ENCODE peak calls at places on chromosomes 13 and 19, in eight cellular contexts. A is hepatocyte, F is choroid plexus epithelial cell, W is neural crest cell, N is mesothelial cell of epicardium, Q is activated B cell treated with CpG ODN at 0.5 μM for 24 hours, M is Panc1, Z is heart right ventricle. Y is an unnamed sample.

GRCh38 chr19:42548545-42548944 is 20.3 kb upstream of the CEACAM1 start:
- DNase-seq in Q (no peak), W (no peak), N (no peak), M (no peak), A (no peak), Z (no peak), F (no peak), Y (no peak)

GRCh38 chr19:52464798-52465470 is 11.6 kb downstream of the ZNF578 start:
- DNase-seq in W (peak), A (peak), F (no peak), M (no peak), Z (no peak), N (no peak), Q (no peak), Y (no peak)

GRCh38 chr19:51194527-51195315 is 30.2 kb upstream of the CD33 start:
- DNase-seq in W (no peak), F (no peak), Q (no peak), M (no peak), Z (no peak), N (no peak), A (no peak), Y (no peak)

GRCh38 chr19:11064831-11065303 is 24.4 kb upstream of the LDLR start:
- DNase-seq in M (no peak), A (no peak), N (no peak), Q (no peak), W (no peak), F (peak), Z (no peak), Y (no peak)

GRCh38 chr13:95865080-95865597 is 188.1 kb downstream of the UGGT2 start:
- DNase-seq in Z (no peak), A (no peak), Q (no peak), F (peak), N (no peak), M (no peak), W (no peak), Y (no peak)

GRCh38 chr19:52922841-52923781 is at the start of gene ZNF888:
- DNase-seq in F (peak), Z (peak), M (peak), N (peak), A (peak), W (peak), Q (peak), Y (peak)

GRCh38 chr19:29708553-29709439 is 6.3 kb downstream of the C19orf12 start:
- DNase-seq in N (no peak), F (peak), Q (no peak), A (peak), M (no peak), Z (peak), W (no peak), Y (no peak)

GRCh38 chr19:55672418-55672817 is 2.6 kb upstream of the EPN1 start:
- DNase-seq in Z (no peak), Q (no peak), N (no peak), A (no peak), M (no peak), W (no peak), F (peak), Y (no peak)

GRCh38 chr13:101514695-101515275 is 62.3 kb downstream of the ITGBL1 start:
- DNase-seq in M (no peak), W (peak), Z (no peak), F (peak), Q (no peak), N (no peak), A (peak), Y (no peak)

GRCh38 chr19:33678796-33679195 is 57.0 kb downstream of the CHST8 start:
- DNase-seq in Z (no peak), F (no peak), Q (no peak), W (no peak), N (no peak), M (no peak), A (no peak), Y (no peak)

GRCh38 chr19:30851646-30852045 is 479.5 kb downstream of the ZNF536 start:
- DNase-seq in M (no peak), N (no peak), F (no peak), A (no peak), Z (no peak), W (no peak), Q (no peak), Y (no peak)

GRCh38 chr13:65597839-65598818 is 1632.0 kb downstream of the PCDH9 start:
- DNase-seq in Q (no peak), W (no peak), M (no peak), A (no peak), F (peak), N (no peak), Z (no peak), Y (no peak)

GRCh38 chr13:34634443-34634842 is 307.6 kb upstream of the NBEA start:
- DNase-seq in A (no peak), Z (no peak), N (no peak), W (no peak), M (no peak), Q (no peak), F (no peak), Y (no peak)

DNA sequence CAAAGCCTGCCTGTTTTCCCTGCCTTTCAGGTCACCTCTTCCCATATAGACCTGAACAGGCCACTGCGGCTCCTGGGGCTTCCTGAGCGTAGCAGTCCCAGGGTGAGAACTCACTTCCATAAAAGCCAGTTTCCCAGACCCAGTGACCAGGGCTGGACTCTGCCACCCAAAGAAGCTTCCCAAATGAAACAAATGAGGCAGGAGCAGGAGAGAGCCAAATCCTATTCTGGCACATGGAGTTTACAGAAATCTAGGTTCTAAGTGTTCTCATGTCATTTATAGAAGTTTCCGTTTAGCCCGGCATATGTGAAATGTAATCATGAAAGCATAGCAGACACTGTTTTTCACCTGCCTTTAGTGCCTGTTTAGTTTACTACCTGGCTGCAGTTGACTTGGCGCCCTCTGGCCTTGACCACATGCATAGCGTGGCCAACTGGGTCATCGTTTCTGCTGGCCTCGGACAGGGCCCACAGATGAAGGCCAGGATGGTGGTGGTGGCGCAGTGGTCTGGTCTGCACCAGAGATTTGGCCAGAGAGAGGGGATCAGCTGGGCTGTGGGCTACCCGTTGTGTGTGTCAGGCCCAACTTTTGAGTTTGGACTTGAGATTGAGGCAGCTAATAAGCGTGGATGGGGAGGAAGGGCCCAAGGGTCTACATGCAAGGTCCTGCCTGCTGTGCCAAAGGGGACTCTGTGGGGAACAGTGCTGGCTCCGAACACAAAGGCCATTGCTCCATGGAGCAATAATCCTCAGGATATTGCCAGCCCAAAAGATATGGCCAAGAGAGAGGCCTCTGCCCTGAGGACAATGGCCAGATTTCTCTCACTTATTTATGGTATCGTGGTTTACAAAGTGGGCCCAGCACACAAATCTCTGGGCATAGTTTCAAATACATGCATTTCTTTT is 43.3 kb downstream of the NFIX start:
- DNase-seq in N (no peak), W (no peak), M (no peak), A (no peak), F (no peak), Q (no peak), Z (no peak), Y (no peak)
- TF ChIP-seq CTCF in N (no peak), W (no peak), M (no peak), A (no peak), F (no peak), Q (no peak), Z (no peak), Y (no peak)

GRCh38 chr19:16337809-16338469 is 13.3 kb downstream of the KLF2 start:
- DNase-seq in N (no peak), Q (no peak), Z (no peak), W (no peak), A (no peak), F (no peak), M (no peak), Y (no peak)

GRCh38 chr19:16339361-16339725 is 14.7 kb downstream of the KLF2 start:
- DNase-seq in Q (no peak), W (no peak), A (no peak), Z (no peak), N (no peak), F (no peak), M (no peak), Y (no peak)

GRCh38 chr19:16340654-16341053 is 16.0 kb downstream of the KLF2 start:
- DNase-seq in Q (no peak), M (no peak), F (no peak), A (no peak), Z (no peak), W (no peak), N (no peak), Y (no peak)

GRCh38 chr19:16340092-16340491 is 15.5 kb downstream of the KLF2 start:
- DNase-seq in F (peak), A (no peak), N (no peak), W (no peak), Q (no peak), Z (no peak), M (no peak), Y (no peak)

GRCh38 chr19:16338470-16339360 is 14.1 kb downstream of the KLF2 start:
- DNase-seq in A (no peak), F (peak), Z (no peak), M (no peak), W (no peak), Q (no peak), N (no peak), Y (no peak)
- TF ChIP-seq CTCF in A (no peak), F (no peak), Z (no peak), M (no peak), W (no peak), Q (no peak), N (no peak), Y (no peak)

DNA sequence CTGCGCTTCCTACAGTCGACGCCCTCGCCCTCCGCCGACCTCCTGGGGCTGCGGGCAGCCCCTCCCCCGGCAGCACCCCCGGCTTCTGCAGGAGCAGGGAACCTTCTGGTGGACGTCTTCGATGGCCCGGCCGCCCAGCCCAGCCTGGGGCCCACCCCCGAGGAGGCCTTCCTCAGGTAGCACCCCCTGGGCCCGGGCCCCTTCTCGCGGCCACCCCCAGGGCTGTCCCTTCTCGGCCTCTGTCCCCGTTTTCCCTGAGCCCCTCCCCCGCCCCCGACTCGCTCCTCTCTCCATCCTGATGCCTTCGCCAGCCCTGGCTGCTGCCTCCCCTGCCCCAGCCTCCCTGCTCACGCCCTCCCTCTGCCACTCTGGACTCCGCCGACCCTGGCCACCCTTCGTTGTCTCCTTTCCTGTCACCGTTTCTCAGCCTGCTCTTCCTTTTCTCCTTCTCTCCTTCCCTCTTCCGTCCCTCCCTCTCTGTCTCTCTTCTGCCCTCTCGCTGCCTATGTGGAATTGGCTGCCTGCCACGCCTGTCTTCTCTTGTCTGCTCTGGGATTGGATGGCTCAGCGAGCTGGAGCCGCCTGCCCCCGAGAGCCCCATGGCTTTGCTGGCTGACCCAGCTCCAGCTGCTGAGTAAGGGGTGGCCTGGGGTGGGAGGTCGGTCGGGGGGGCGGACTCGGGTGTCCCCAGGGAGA is 11.0 kb downstream of the FUZ start:
- DNase-seq in Z (peak), A (peak), Q (no peak), N (peak), M (no peak), W (peak), F (peak), Y (peak)
- TF ChIP-seq CTCF in Z (peak), A (peak), Q (no peak), N (no peak), M (no peak), W (no peak), F (peak), Y (no peak)

DNA sequence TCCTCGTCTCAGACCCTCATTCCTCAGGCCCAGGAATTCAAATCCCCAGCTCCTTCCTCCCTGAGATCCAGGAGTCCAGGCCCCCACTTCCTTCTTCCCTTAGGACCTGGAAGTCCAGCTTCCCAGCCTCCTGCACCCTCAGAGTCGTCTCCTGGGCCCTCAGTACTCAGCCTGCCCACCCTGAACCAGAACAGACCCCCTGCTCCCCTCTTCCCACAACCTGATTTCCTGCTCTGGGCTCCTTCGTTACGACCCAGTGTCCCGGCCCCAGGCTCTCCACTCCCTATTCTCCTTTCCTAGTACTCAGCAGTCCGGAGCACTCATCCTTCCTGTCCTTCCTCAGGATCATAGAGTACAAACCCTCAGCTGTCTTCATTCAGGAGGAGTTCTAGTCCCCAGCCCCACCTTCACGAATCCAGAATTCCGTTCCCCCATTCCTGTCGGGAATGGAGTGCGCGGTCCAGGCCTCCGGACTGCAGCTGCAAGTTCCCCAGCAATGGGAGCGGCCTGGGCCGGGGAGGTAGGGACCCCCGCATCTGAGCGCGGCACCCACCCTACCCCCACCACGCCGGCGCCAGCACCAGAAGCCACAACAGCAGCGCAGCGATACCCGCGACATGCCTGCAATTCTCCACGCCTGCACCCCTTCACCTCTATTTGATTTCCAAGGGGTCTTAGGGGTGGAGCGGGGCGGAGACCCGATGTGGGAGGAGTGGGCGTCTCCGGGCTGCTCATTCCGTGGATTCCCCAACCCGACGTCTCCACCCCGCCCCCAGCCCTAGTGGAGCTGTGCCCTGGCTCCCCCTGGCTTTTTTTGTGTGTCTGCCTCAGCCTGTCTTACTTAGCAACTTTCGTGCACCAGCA is 12.7 kb downstream of the EGLN2 start:
- DNase-seq in F (peak), W (no peak), N (no peak), Z (no peak), M (no peak), Q (no peak), A (peak), Y (no peak)
- TF ChIP-seq CTCF in F (peak), W (peak), N (no peak), Z (no peak), M (no peak), Q (no peak), A (peak), Y (no peak)

GRCh38 chr19:18780631-18781030 is 10.5 kb downstream of the COMP start:
- DNase-seq in W (no peak), Z (no peak), Q (no peak), M (no peak), F (no peak), N (no peak), A (no peak), Y (no peak)
- TF ChIP-seq CTCF in W (no peak), Z (no peak), Q (no peak), M (no peak), F (peak), N (no peak), A (no peak), Y (no peak)

DNA sequence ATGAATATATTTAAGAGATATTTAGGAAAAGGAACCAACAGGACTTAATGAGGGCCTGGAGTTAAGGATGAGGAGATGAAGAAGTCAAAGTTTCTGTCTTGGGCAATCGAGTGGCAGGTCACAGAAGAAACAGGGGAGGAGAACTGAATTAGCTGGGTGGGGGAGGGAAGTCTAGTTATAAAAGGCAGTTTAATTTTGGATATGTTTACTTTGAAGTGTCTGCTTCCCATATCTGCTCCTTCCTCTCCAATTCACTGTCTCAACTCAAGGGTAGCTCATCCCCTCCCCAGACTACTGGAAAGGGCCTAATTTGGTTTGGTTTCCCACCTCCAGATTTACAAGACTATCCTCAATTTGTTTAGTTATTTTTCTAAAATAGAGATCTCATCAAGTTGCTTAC is 195.9 kb downstream of the VWA8 start:
- DNase-seq in W (no peak), M (no peak), Q (no peak), F (no peak), Z (no peak), N (no peak), A (no peak), Y (no peak)
- TF ChIP-seq CTCF in W (no peak), M (no peak), Q (no peak), F (no peak), Z (no peak), N (no peak), A (no peak), Y (no peak)

GRCh38 chr19:32464279-32464678 is 58.7 kb downstream of the DPY19L3 start:
- DNase-seq in W (no peak), Q (no peak), Z (no peak), A (no peak), N (no peak), F (peak), M (peak), Y (no peak)
- TF ChIP-seq CTCF in W (peak), Q (no peak), Z (peak), A (peak), N (no peak), F (peak), M (peak), Y (no peak)

DNA sequence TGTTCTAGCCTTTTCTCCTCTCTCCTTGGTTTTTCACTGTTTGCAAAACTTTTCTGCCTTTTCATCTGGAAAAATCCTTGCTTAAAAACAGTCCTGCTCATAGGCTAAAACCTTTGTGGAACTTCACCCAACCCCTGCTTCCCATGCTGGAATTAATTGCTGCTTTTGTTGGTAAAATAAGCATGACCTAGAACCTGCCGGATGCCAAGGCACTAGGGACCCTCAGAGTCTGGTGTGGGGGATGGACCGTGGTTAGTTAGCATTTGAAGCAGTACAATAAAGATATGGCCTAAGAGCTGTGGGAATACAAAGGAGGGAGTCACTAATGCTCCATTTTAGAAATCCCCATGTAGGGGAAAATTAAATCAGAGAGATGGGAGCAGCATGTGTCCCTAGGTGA is 326.3 kb downstream of the KCNRG start:
- DNase-seq in Z (no peak), N (no peak), Q (no peak), A (no peak), M (no peak), F (no peak), W (no peak), Y (no peak)
- TF ChIP-seq CTCF in Z (no peak), N (no peak), Q (no peak), A (no peak), M (no peak), F (no peak), W (no peak), Y (no peak)

DNA sequence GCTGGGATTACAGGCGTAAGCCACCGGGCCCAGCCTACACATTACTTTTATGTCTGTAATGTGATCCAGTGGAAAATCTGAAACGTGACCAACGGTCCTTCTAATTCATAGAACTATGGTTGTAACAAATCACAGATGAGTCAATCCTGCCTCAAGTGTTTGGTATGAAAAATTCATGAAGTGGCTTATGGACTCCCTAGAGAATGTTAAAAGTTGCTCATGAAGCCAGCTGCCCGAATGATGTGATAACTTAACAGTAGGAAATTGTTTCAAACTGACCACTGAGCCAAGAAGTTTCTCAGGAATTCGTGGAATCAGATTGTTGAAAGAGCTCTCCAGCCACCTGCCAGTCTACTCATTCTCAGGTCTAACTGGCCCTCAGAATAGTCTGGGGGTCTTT is 59.4 kb upstream of the FARP1 start:
- DNase-seq in F (peak), Z (no peak), W (no peak), N (no peak), M (no peak), Q (no peak), A (peak), Y (no peak)
- TF ChIP-seq CTCF in F (peak), Z (no peak), W (no peak), N (no peak), M (no peak), Q (no peak), A (no peak), Y (no peak)

Y was measured in omental fat pad.